ENCODE peak calls at places on chromosomes 4 and X, in five cellular contexts. One of them, this sample, is unnamed.

GRCh38 chrX:109393859-109394258 is 88.0 kb downstream of the GUCY2F start:
- DNase-seq in NCI-H2029 treated with DMSO at 0.1 percent for 48 hours: no peak
- DNase-seq in coronary artery: no peak
- DNase-seq in stimulated activated CD4-positive, alpha-beta T cell treated with anti-CD3 and anti-CD28 coated beads, TNF-alpha, amount 100 ng/mL, for 1 hour: no peak
- DNase-seq in kidney glomerular epithelial cell: no peak
- DNase-seq in this sample: no peak

GRCh38 chrX:129686422-129686948 is 31.7 kb upstream of the APLN start:
- DNase-seq in NCI-H2029 treated with DMSO at 0.1 percent for 48 hours: no peak
- DNase-seq in coronary artery: peak; percentile 68
- DNase-seq in stimulated activated CD4-positive, alpha-beta T cell treated with anti-CD3 and anti-CD28 coated beads, TNF-alpha, amount 100 ng/mL, for 1 hour: no peak
- DNase-seq in kidney glomerular epithelial cell: no peak
- DNase-seq in this sample: no peak

GRCh38 chr4:147547314-147548056 is 66.6 kb downstream of the EDNRA start:
- DNase-seq in NCI-H2029 treated with DMSO at 0.1 percent for 48 hours: no peak
- DNase-seq in coronary artery: no peak
- DNase-seq in stimulated activated CD4-positive, alpha-beta T cell treated with anti-CD3 and anti-CD28 coated beads, TNF-alpha, amount 100 ng/mL, for 1 hour: no peak
- DNase-seq in kidney glomerular epithelial cell: peak; percentile 17
- DNase-seq in this sample: peak; percentile 31

GRCh38 chr4:138911903-138912713 is 103.5 kb upstream of the NOCT start:
- DNase-seq in NCI-H2029 treated with DMSO at 0.1 percent for 48 hours: peak; percentile 97
- DNase-seq in coronary artery: no peak
- DNase-seq in stimulated activated CD4-positive, alpha-beta T cell treated with anti-CD3 and anti-CD28 coated beads, TNF-alpha, amount 100 ng/mL, for 1 hour: no peak
- DNase-seq in kidney glomerular epithelial cell: no peak
- DNase-seq in this sample: no peak

GRCh38 chrX:24190500-24191156 is 41.1 kb downstream of the ZFX start:
- DNase-seq in NCI-H2029 treated with DMSO at 0.1 percent for 48 hours: no peak
- DNase-seq in coronary artery: no peak
- DNase-seq in stimulated activated CD4-positive, alpha-beta T cell treated with anti-CD3 and anti-CD28 coated beads, TNF-alpha, amount 100 ng/mL, for 1 hour: no peak
- DNase-seq in kidney glomerular epithelial cell: no peak
- DNase-seq in this sample: no peak

GRCh38 chr4:63607186-63607872 is 801.9 kb downstream of the TECRL start:
- DNase-seq in NCI-H2029 treated with DMSO at 0.1 percent for 48 hours: no peak
- DNase-seq in coronary artery: no peak
- DNase-seq in stimulated activated CD4-positive, alpha-beta T cell treated with anti-CD3 and anti-CD28 coated beads, TNF-alpha, amount 100 ng/mL, for 1 hour: no peak
- DNase-seq in kidney glomerular epithelial cell: no peak
- DNase-seq in this sample: no peak

GRCh38 chr4:141860974-141861373 is 224.6 kb downstream of the IL15 start:
- DNase-seq in NCI-H2029 treated with DMSO at 0.1 percent for 48 hours: no peak
- DNase-seq in coronary artery: no peak
- DNase-seq in stimulated activated CD4-positive, alpha-beta T cell treated with anti-CD3 and anti-CD28 coated beads, TNF-alpha, amount 100 ng/mL, for 1 hour: no peak
- DNase-seq in kidney glomerular epithelial cell: no peak
- DNase-seq in this sample: no peak

GRCh38 chr4:73707269-73707875 is 33.0 kb upstream of the CXCL8 start:
- DNase-seq in NCI-H2029 treated with DMSO at 0.1 percent for 48 hours: no peak
- DNase-seq in coronary artery: no peak
- DNase-seq in stimulated activated CD4-positive, alpha-beta T cell treated with anti-CD3 and anti-CD28 coated beads, TNF-alpha, amount 100 ng/mL, for 1 hour: no peak
- DNase-seq in kidney glomerular epithelial cell: no peak
- DNase-seq in this sample: no peak

GRCh38 chrX:3680459-3680858 is 33.0 kb downstream of the PRKX start:
- DNase-seq in NCI-H2029 treated with DMSO at 0.1 percent for 48 hours: no peak
- DNase-seq in coronary artery: no peak
- DNase-seq in stimulated activated CD4-positive, alpha-beta T cell treated with anti-CD3 and anti-CD28 coated beads, TNF-alpha, amount 100 ng/mL, for 1 hour: no peak
- DNase-seq in kidney glomerular epithelial cell: no peak
- DNase-seq in this sample: no peak

GRCh38 chrX:100850317-100850716 is 23.8 kb downstream of the NOX1 start:
- DNase-seq in NCI-H2029 treated with DMSO at 0.1 percent for 48 hours: no peak
- DNase-seq in coronary artery: no peak
- DNase-seq in stimulated activated CD4-positive, alpha-beta T cell treated with anti-CD3 and anti-CD28 coated beads, TNF-alpha, amount 100 ng/mL, for 1 hour: no peak
- DNase-seq in kidney glomerular epithelial cell: no peak
- DNase-seq in this sample: no peak

GRCh38 chr4:80500593-80500992 is 165.1 kb downstream of the CFAP299 start:
- DNase-seq in NCI-H2029 treated with DMSO at 0.1 percent for 48 hours: no peak
- DNase-seq in coronary artery: no peak
- DNase-seq in stimulated activated CD4-positive, alpha-beta T cell treated with anti-CD3 and anti-CD28 coated beads, TNF-alpha, amount 100 ng/mL, for 1 hour: no peak
- DNase-seq in kidney glomerular epithelial cell: no peak
- DNase-seq in this sample: no peak

GRCh38 chr4:89800527-89801103 is 36.3 kb downstream of the SNCA start:
- DNase-seq in NCI-H2029 treated with DMSO at 0.1 percent for 48 hours: no peak
- DNase-seq in coronary artery: no peak
- DNase-seq in stimulated activated CD4-positive, alpha-beta T cell treated with anti-CD3 and anti-CD28 coated beads, TNF-alpha, amount 100 ng/mL, for 1 hour: no peak
- DNase-seq in kidney glomerular epithelial cell: no peak
- DNase-seq in this sample: no peak

GRCh38 chr4:147103403-147103946 is 157.8 kb upstream of the TTC29 start:
- DNase-seq in NCI-H2029 treated with DMSO at 0.1 percent for 48 hours: no peak
- DNase-seq in coronary artery: peak; percentile 96
- DNase-seq in stimulated activated CD4-positive, alpha-beta T cell treated with anti-CD3 and anti-CD28 coated beads, TNF-alpha, amount 100 ng/mL, for 1 hour: no peak
- DNase-seq in kidney glomerular epithelial cell: peak; percentile 92
- DNase-seq in this sample: peak; percentile 93

GRCh38 chr4:93658443-93658842 is 170.1 kb upstream of the ATOH1 start:
- DNase-seq in NCI-H2029 treated with DMSO at 0.1 percent for 48 hours: no peak
- DNase-seq in coronary artery: no peak
- DNase-seq in stimulated activated CD4-positive, alpha-beta T cell treated with anti-CD3 and anti-CD28 coated beads, TNF-alpha, amount 100 ng/mL, for 1 hour: no peak
- DNase-seq in kidney glomerular epithelial cell: peak; percentile 9
- DNase-seq in this sample: no peak

GRCh38 chrX:22383988-22384387 is 111.3 kb downstream of the CBLL2 start:
- DNase-seq in NCI-H2029 treated with DMSO at 0.1 percent for 48 hours: no peak
- DNase-seq in coronary artery: no peak
- DNase-seq in stimulated activated CD4-positive, alpha-beta T cell treated with anti-CD3 and anti-CD28 coated beads, TNF-alpha, amount 100 ng/mL, for 1 hour: no peak
- DNase-seq in kidney glomerular epithelial cell: no peak
- DNase-seq in this sample: no peak

GRCh38 chrX:71053217-71053621 is 14.9 kb downstream of the SNX12 start:
- DNase-seq in NCI-H2029 treated with DMSO at 0.1 percent for 48 hours: no peak
- DNase-seq in coronary artery: no peak
- DNase-seq in stimulated activated CD4-positive, alpha-beta T cell treated with anti-CD3 and anti-CD28 coated beads, TNF-alpha, amount 100 ng/mL, for 1 hour: no peak
- DNase-seq in kidney glomerular epithelial cell: no peak
- DNase-seq in this sample: peak; percentile 9

GRCh38 chr4:165364452-165365080 is 14.2 kb upstream of the CPE start:
- DNase-seq in NCI-H2029 treated with DMSO at 0.1 percent for 48 hours: no peak
- DNase-seq in coronary artery: no peak
- DNase-seq in stimulated activated CD4-positive, alpha-beta T cell treated with anti-CD3 and anti-CD28 coated beads, TNF-alpha, amount 100 ng/mL, for 1 hour: no peak
- DNase-seq in kidney glomerular epithelial cell: peak; percentile 5
- DNase-seq in this sample: no peak

GRCh38 chr4:2849267-2850140 is 5.9 kb downstream of the ADD1 start:
- DNase-seq in NCI-H2029 treated with DMSO at 0.1 percent for 48 hours: no peak
- DNase-seq in coronary artery: no peak
- DNase-seq in stimulated activated CD4-positive, alpha-beta T cell treated with anti-CD3 and anti-CD28 coated beads, TNF-alpha, amount 100 ng/mL, for 1 hour: no peak
- DNase-seq in kidney glomerular epithelial cell: no peak
- DNase-seq in this sample: no peak

GRCh38 chr4:73821325-73821724 is 15.2 kb upstream of the CXCL6 start:
- DNase-seq in NCI-H2029 treated with DMSO at 0.1 percent for 48 hours: no peak
- DNase-seq in coronary artery: no peak
- DNase-seq in stimulated activated CD4-positive, alpha-beta T cell treated with anti-CD3 and anti-CD28 coated beads, TNF-alpha, amount 100 ng/mL, for 1 hour: no peak
- DNase-seq in kidney glomerular epithelial cell: no peak
- DNase-seq in this sample: no peak

GRCh38 chrX:137171626-137172025 is 137.8 kb upstream of the GPR101 start:
- DNase-seq in NCI-H2029 treated with DMSO at 0.1 percent for 48 hours: peak; percentile 7
- DNase-seq in coronary artery: no peak
- DNase-seq in stimulated activated CD4-positive, alpha-beta T cell treated with anti-CD3 and anti-CD28 coated beads, TNF-alpha, amount 100 ng/mL, for 1 hour: no peak
- DNase-seq in kidney glomerular epithelial cell: no peak
- DNase-seq in this sample: no peak

GRCh38 chr4:21765810-21766407 is 182.7 kb downstream of the KCNIP4 start:
- DNase-seq in NCI-H2029 treated with DMSO at 0.1 percent for 48 hours: peak; percentile 35
- DNase-seq in coronary artery: no peak
- DNase-seq in stimulated activated CD4-positive, alpha-beta T cell treated with anti-CD3 and anti-CD28 coated beads, TNF-alpha, amount 100 ng/mL, for 1 hour: no peak
- DNase-seq in kidney glomerular epithelial cell: peak; percentile 49
- DNase-seq in this sample: no peak

This sample was measured in kidney epithelial cell.